ENCODE peak calls at places on chromosomes 16 and 17, in four cellular contexts. L is breast epithelium; B is stimulated activated CD4-positive, alpha-beta T cell treated with anti-CD3 and anti-CD28 coated beads, Interleukin-4, amount 100 ng/mL, for 48 hours; S is iris pigment epithelial cell. K is an unnamed sample.

GRCh38 chr16:30116291-30117207 is 3.2 kb upstream of the GDPD3 start:
- DNase-seq in B (no peak), L (no peak), S (no peak), K (no peak)

GRCh38 chr16:50154369-50154947 is 1.4 kb downstream of the TENT4B start:
- DNase-seq in S (peak), L (no peak), B (no peak), K (peak)

GRCh38 chr16:8718753-8719386 is 44.5 kb downstream of the ABAT start:
- DNase-seq in B (no peak), L (no peak), S (no peak), K (no peak)

GRCh38 chr16:16036359-16036792 is 87.0 kb downstream of the ABCC1 start:
- DNase-seq in S (no peak), B (no peak), L (no peak), K (no peak)

GRCh38 chr16:86664518-86665318 is 86.4 kb downstream of the FOXL1 start:
- DNase-seq in L (no peak), B (peak), S (peak), K (peak)

GRCh38 chr16:88349153-88349902 is 33.4 kb upstream of the ZNF469 start:
- DNase-seq in B (no peak), S (no peak), L (no peak), K (no peak)

GRCh38 chr17:80270104-80270503 is 9.5 kb downstream of the RNF213 start:
- DNase-seq in B (no peak), L (no peak), S (no peak), K (no peak)

GRCh38 chr17:10156579-10157488 is 41.6 kb downstream of the GAS7 start:
- DNase-seq in B (no peak), L (peak), S (no peak), K (no peak)

GRCh38 chr17:1782171-1782567 is 20.3 kb downstream of the SERPINF1 start:
- DNase-seq in S (no peak), B (no peak), L (no peak), K (no peak)

GRCh38 chr17:75645501-75645888 is 12.3 kb downstream of the SMIM5 start:
- DNase-seq in B (no peak), S (peak), L (peak), K (peak)

GRCh38 chr16:87570938-87571867 is 31.1 kb upstream of the JPH3 start:
- DNase-seq in B (peak), L (no peak), S (peak), K (peak)

GRCh38 chr17:73118876-73119485 is 26.5 kb upstream of the SLC39A11 start:
- DNase-seq in B (no peak), S (no peak), L (no peak), K (no peak)

K was measured in Daoy.